ENCODE peak calls at places on chromosomes 3 and 15, in nine cellular contexts. D, V, C, F, T, U, H, B and N are unnamed samples.

GRCh38 chr3:138426211-138426610 is 8.2 kb upstream of the ESYT3 start:
- DNase-seq in C (no peak), T (no peak), H (no peak), U (no peak), V (no peak), F (no peak), D (peak), B (no peak), N (no peak)

GRCh38 chr15:75327005-75327404 is 8.9 kb upstream of the COMMD4 start:
- DNase-seq in T (no peak), C (no peak), U (no peak), H (no peak), B (no peak), V (no peak), D (no peak), F (no peak), N (no peak)

GRCh38 chr15:43901485-43901884 is 74.7 kb downstream of the WDR76 start:
- DNase-seq in C (no peak), T (no peak), U (peak), D (no peak), V (no peak), B (no peak), F (no peak), H (no peak), N (no peak)

GRCh38 chr3:172680684-172681083 is 30.2 kb downstream of the NCEH1 start:
- DNase-seq in V (no peak), F (no peak), U (no peak), C (no peak), T (no peak), B (no peak), D (peak), H (no peak), N (no peak)

GRCh38 chr3:122151480-122151879 is 32.0 kb upstream of the CASR start:
- DNase-seq in C (no peak), T (no peak), V (no peak), B (no peak), F (no peak), U (no peak), H (no peak), D (no peak), N (no peak)

GRCh38 chr3:37967252-37967881 is 23.2 kb upstream of the VILL start:
- DNase-seq in C (no peak), U (peak), H (peak), T (peak), D (peak), F (peak), B (peak), V (peak), N (peak)

GRCh38 chr15:78880242-78880533 is 7.5 kb downstream of the MORF4L1 start:
- DNase-seq in H (no peak), B (no peak), F (no peak), V (no peak), T (no peak), C (no peak), D (peak), U (no peak), N (no peak)

GRCh38 chr3:186976802-186977201 is 46.5 kb downstream of the ST6GAL1 start:
- DNase-seq in F (peak), H (no peak), D (no peak), C (no peak), U (no peak), B (no peak), T (no peak), V (no peak), N (no peak)

GRCh38 chr15:74347757-74348250 is 19.6 kb downstream of the CYP11A1 start:
- DNase-seq in C (no peak), D (no peak), T (no peak), U (no peak), F (no peak), H (no peak), B (no peak), V (no peak), N (no peak)

DNA sequence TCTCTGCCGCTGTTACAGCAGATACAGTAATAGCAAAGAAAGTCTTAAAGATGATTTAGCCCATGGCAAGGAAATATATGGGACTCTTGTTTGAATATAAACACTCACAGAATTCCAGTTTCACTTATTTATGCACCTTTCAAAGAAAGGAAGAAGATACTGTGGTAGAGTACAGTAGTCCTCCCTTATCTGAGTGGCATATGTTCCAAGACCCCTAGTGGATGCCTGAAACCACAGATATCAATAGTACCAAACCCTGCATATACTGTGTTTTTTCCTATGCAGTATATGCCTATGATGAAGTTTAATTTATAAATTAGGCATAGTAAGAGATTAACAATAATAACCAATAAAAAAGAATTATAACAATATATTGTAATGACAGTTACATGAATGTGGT is 8.2 kb downstream of the MAP2K1 start:
- DNase-seq in D (no peak), B (no peak), H (no peak), U (no peak), F (no peak), T (no peak), C (no peak), V (no peak), N (no peak)
- H3K4me3 ChIP-seq in D (no peak), B (no peak), H (no peak), U (no peak), F (no peak), T (no peak), C (no peak), V (no peak), N (no peak)

GRCh38 chr3:177195941-177196472 is 1.3 kb downstream of the TBL1XR1 start:
- DNase-seq in H (no peak), V (no peak), C (no peak), T (peak), F (peak), D (no peak), B (peak), U (no peak), N (peak)

GRCh38 chr3:177195242-177195940 is 1.9 kb downstream of the TBL1XR1 start:
- DNase-seq in H (no peak), C (no peak), B (peak), D (no peak), T (no peak), V (no peak), F (peak), U (peak), N (no peak)

GRCh38 chr3:177196473-177197040 is 725 bp downstream of the TBL1XR1 start:
- DNase-seq in B (peak), T (peak), D (peak), C (peak), H (peak), V (no peak), U (peak), F (no peak), N (peak)

GRCh38 chr3:177193706-177194268 is 3.5 kb downstream of the TBL1XR1 start:
- DNase-seq in H (no peak), T (no peak), B (no peak), F (no peak), U (no peak), C (no peak), D (no peak), V (no peak), N (no peak)

DNA sequence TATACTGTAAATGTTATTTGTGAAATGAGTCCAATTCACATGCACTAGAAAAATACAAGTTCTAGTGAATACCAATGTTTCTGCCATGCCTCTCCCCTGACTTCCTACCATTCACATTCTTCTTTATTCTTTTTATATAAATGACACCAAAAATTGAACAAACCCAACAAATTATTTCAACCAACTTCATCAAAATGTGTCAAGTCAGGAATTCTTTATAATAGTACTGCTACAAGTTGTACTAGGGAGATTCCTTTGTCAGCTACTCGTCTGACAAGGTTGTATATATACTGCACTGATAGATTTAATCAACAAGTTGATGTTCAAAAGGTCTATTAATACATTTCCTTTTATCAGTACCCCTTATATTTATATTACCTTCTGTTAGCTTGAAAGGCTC is 3.0 kb downstream of the TBL1XR1 start:
- DNase-seq in C (no peak), D (no peak), B (no peak), T (no peak), F (no peak), H (no peak), U (no peak), V (no peak), N (no peak)
- H3K4me3 ChIP-seq in C (peak), D (peak), B (peak), T (no peak), F (no peak), H (peak), U (no peak), V (no peak), N (no peak)

GRCh38 chr3:15794303-15794771 is 3.4 kb downstream of the ANKRD28 start:
- DNase-seq in C (no peak), U (no peak), D (peak), B (peak), V (no peak), H (no peak), T (no peak), F (no peak), N (no peak)
- H3K4me3 ChIP-seq in C (peak), U (peak), D (peak), B (peak), V (no peak), H (peak), T (no peak), F (no peak), N (no peak)

DNA sequence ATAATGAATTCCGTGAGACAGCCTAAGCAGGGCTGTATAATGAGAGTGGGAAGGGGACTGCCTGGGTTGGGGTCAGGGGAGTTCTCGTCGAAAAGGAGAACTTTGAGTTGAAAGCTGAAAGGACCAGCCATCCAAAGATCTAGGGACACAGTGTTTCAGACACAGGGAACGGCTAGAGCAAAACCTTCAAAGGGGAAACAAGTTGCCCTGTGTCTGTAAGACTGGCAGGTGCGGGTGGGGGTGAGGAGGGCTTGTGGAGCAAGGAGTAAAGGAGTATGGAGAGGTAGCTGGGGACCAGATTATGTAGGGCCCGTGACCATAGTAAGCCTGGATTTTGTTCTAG is 1.3 kb upstream of the SRP14 start:
- DNase-seq in T (no peak), D (no peak), B (no peak), V (no peak), C (peak), F (no peak), U (no peak), H (no peak), N (no peak)
- H3K4me3 ChIP-seq in T (no peak), D (peak), B (no peak), V (no peak), C (no peak), F (no peak), U (peak), H (peak), N (no peak)

DNA sequence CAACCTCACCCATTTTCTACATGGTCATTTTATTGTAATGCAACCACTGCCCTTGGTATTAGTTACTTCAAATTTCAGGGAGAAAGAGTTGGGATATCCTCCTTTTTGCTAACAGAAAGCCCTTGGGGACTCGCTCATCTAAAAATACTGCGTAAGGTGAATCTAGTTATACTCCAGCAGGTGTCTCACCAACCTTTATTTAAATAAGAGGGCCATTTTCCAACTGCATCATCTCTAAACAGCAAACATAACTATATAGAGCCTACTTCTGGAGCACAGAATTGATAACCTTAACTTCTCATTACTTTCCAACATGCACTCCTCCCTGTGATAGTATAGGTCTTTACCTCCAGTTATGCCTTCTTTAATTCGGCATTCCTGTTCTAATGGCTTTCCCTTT is 77.5 kb downstream of the TBL1XR1 start:
- DNase-seq in V (no peak), D (no peak), C (no peak), F (no peak), T (no peak), U (no peak), B (no peak), H (no peak), N (no peak)
- H3K4me3 ChIP-seq in V (no peak), D (no peak), C (no peak), F (no peak), T (no peak), U (no peak), B (no peak), H (no peak), N (no peak)